ENCODE peak calls at places on chromosomes 3 and 15, in eight cellular contexts. H is cardiac muscle cell, F is GM12878, M is H1, Z is caudate nucleus, N is pancreas, B is MM.1S, Y is spleen. I is an unnamed sample.

GRCh38 chr15:52481915-52482314 is 46.8 kb downstream of the MYO5A start:
- DNase-seq in N (no peak), M (no peak), Y (no peak), F (peak; percentile 81), Z (no peak), H (peak; percentile 74), B (peak; percentile 94), I (no peak)

GRCh38 chr15:89728254-89728653 is 22.8 kb downstream of the MESP1 start:
- DNase-seq in Y (no peak), B (no peak), N (no peak), M (no peak), H (peak; percentile 97), Z (no peak), F (no peak), I (no peak)

GRCh38 chr15:38941399-38941953 is 376.9 kb upstream of the RASGRP1 start:
- DNase-seq in N (no peak), H (peak; percentile 11), B (no peak), M (no peak), Y (no peak), Z (no peak), F (no peak), I (no peak)

GRCh38 chr15:40029979-40030893 is 8.7 kb downstream of the SRP14 start:
- DNase-seq in N (peak; percentile 38), Z (no peak), M (no peak), F (no peak), Y (no peak), B (peak; percentile 29), H (no peak), I (no peak)

GRCh38 chr15:101143321-101143720 is 108.5 kb downstream of the CHSY1 start:
- DNase-seq in H (no peak), Y (peak; percentile 61), M (no peak), B (no peak), Z (no peak), F (no peak), N (no peak), I (no peak)

GRCh38 chr3:134378384-134378783 is 4.1 kb upstream of the AMOTL2 start:
- DNase-seq in F (no peak), B (no peak), H (peak; percentile 70), M (peak; percentile 63), Z (no peak), N (no peak), Y (peak; percentile 66), I (no peak)

GRCh38 chr3:157865449-157865862 is 240.8 kb downstream of the SHOX2 start:
- DNase-seq in N (peak; percentile 23), Z (no peak), H (peak; percentile 19), B (peak; percentile 70), F (peak; percentile 1), M (peak; percentile 29), Y (peak; percentile 81), I (no peak)

GRCh38 chr3:44966795-44967278 is 9.1 kb downstream of the ZDHHC3 start:
- DNase-seq in H (peak; percentile 34), N (no peak), M (no peak), Z (no peak), F (no peak), Y (no peak), B (no peak), I (no peak)

GRCh38 chr3:153165211-153165815 is 3.3 kb downstream of the RAP2B start:
- DNase-seq in F (no peak), M (no peak), B (peak; percentile 24), H (peak; percentile 41), Z (no peak), N (no peak), Y (no peak), I (no peak)

GRCh38 chr3:186251948-186252619 is 110.0 kb downstream of the DGKG start:
- DNase-seq in F (no peak), H (peak; percentile 16), B (no peak), Z (no peak), N (no peak), M (no peak), Y (no peak), I (no peak)

GRCh38 chr15:88894819-88895767 is at the start of gene HAPLN3:
- DNase-seq in F (no peak), Z (no peak), B (peak; percentile 8), H (peak; percentile 59), Y (no peak), N (no peak), M (no peak), I (no peak)

GRCh38 chr3:57617739-57618138 is 20.6 kb upstream of the ARF4 start:
- DNase-seq in N (no peak), F (no peak), Y (no peak), H (no peak), M (no peak), Z (no peak), B (no peak), I (no peak)

GRCh38 chr15:40382580-40383456 is at the start of gene KNSTRN:
- DNase-seq in B (peak; percentile 97), F (peak; percentile 63), Y (peak; percentile 96), N (peak; percentile 92), Z (peak; percentile 91), M (peak; percentile 93), H (peak; percentile 95), I (peak; percentile 79)

GRCh38 chr3:141336672-141337522 is 31.4 kb upstream of the ZBTB38 start:
- DNase-seq in H (peak; percentile 73), M (no peak), Y (no peak), N (no peak), B (no peak), F (peak; percentile 95), Z (no peak), I (no peak)

GRCh38 chr3:139281096-139281495 is 62.7 kb upstream of the MRPS22 start:
- DNase-seq in Z (no peak), B (no peak), F (no peak), H (no peak), M (no peak), N (no peak), Y (no peak), I (no peak)

GRCh38 chr3:10283638-10284037 is 9.1 kb downstream of the GHRL start:
- DNase-seq in M (no peak), B (no peak), Z (no peak), F (no peak), N (peak; percentile 81), Y (no peak), H (no peak), I (no peak)

GRCh38 chr3:123960791-123961507 is at the start of gene CCDC14:
- DNase-seq in Z (peak; percentile 85), B (peak; percentile 82), H (peak; percentile 98), N (peak; percentile 90), F (no peak), Y (peak; percentile 94), M (peak; percentile 91), I (peak; percentile 75)

GRCh38 chr3:10560060-10560861 is 54.9 kb upstream of the ATP2B2 start:
- DNase-seq in F (no peak), N (no peak), H (no peak), M (no peak), B (no peak), Z (no peak), Y (no peak), I (no peak)

GRCh38 chr15:80974914-80975313 is 14.7 kb downstream of the MESD start:
- DNase-seq in M (no peak), H (no peak), B (no peak), N (no peak), F (no peak), Z (no peak), Y (no peak), I (no peak)
- H3K27ac ChIP-seq in M (no peak overlapping the region), H (no peak overlapping the region), B (no peak overlapping the region), N (no peak overlapping the region), F (no peak overlapping the region), Z (no peak overlapping the region), Y (no peak overlapping the region), I (no peak overlapping the region)

DNA sequence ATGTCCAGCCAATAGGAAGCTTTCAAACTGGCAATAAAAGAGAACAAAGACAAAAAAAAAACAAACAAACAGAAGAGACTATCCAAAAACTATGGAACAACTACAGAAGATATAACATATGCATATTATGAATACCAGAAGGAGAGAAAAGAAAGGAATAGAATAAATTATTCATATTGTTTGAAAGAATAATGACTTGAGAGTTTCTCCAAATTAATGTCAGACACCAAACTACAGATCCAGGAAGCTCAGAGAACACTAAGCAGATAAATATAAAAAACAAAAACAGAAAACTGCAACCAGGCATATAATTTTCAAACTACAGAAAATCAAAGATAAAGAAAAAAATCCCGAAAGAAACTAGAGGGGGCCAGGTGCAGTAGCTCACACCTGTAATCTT is 34.1 kb upstream of the AP3B2 start:
- DNase-seq in Z (no peak), B (no peak), Y (no peak), H (no peak), M (no peak), N (no peak), F (no peak), I (no peak)
- H3K27ac ChIP-seq in Z (no peak overlapping the region), B (no peak overlapping the region), Y (no peak overlapping the region), H (no peak overlapping the region), M (no peak overlapping the region), N (no peak overlapping the region), F (no peak overlapping the region), I (no peak overlapping the region)

DNA sequence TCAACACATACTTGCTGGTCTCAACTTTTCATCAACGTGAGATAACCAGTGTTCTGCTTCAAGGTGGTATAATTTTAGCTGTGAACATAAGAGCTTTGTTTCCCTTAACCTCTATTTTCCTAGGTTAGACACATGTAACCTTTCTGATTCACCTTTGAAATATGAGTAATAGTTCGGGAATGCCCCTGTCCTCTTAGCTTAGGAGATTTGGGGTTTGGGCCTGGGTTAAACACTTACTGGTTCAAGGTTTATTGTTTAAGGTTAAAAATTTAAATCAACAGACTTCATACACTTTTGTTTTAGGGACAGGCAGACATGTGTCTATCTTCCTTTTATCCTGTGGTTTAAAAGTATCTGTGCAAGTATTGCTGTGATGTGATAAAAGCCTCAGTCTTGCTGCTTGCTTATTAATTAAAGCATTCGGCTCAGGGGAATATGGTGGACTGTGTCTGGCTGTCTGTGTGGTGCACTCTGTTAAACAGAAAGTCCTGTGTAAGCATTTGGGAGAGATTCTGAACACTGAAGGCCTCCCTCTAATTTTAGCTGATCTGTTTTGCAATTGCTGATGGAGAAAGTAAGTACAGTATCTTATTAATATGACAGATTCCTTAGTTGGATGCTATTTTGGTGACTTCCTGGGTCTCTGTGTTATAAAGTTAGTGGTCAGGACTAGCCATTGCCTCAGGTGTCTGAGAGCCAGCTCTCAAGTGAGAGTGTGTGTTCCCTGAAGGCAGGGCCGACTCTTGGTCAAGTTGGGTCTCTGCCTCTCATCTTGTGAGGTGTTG is 81.8 kb downstream of the USP13 start:
- DNase-seq in B (no peak), H (no peak), N (no peak), Z (no peak), M (no peak), F (no peak), Y (no peak), I (no peak)
- H3K27ac ChIP-seq in B (no peak overlapping the region), H (no peak overlapping the region), N (no peak overlapping the region), Z (no peak overlapping the region), M (no peak overlapping the region), F (no peak overlapping the region), Y (no peak overlapping the region), I (no peak overlapping the region)

DNA sequence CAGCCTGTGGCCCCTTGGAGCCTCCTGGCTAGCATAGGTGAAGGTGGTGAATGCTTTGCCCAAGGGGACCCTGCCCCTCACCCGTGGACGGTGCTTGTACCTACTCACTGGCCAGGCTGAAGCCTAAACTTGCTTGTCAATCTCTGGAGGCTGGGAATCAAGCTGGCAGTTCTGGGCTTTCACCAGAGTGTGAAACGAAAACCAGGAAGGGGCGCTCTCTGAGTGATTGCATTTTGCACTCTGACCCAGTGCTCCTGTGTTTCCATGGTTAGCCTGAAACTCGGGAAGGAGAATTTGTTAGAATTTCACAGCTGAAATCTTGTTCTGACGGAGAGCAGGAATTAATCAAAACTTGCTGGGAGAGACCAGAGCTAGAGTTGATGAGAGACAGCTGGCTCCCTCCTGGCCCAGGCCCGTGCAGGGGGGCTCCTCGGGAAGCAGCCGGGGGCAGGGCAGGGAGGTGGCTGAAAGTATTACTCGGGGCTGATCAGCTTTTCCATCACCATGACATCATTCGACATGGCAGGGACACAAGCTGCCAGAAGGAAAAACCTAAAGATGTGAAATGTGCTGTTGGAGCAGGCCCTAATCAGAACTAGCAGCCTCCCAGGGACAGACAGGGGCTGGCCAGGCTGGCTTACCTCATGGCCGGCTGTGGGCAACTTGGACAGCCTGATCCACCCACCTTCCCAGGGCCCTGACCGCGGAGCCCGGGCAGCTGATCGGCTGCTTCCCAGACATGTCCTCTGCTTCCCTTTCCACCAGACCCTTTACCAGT is 323.6 kb upstream of the CTDSPL start:
- DNase-seq in H (peak; percentile 48), B (no peak), F (no peak), Y (no peak), M (no peak), Z (no peak), N (no peak), I (no peak)
- H3K27ac ChIP-seq in H (peak overlapping the region; percentile 8), B (no peak overlapping the region), F (no peak overlapping the region), Y (peak overlapping the region; percentile 63), M (no peak overlapping the region), Z (no peak overlapping the region), N (no peak overlapping the region), I (no peak overlapping the region)

I was measured in substantia nigra.